ENCODE peak calls at places on chromosomes 7 and 10, in ten cellular contexts. One of them, this sample, is unnamed.

GRCh38 chr10:119159332-119159731 is 6.2 kb downstream of the SFXN4 start:
- DNase-seq in activated T-cell treated with anti-CD3 and anti-CD28 coated beads, Interleukin-2, amount 50 U/mL, for 24 hours: no peak
- DNase-seq in fibroblast of mammary gland: no peak
- DNase-seq in CD4-positive, alpha-beta T cell: no peak
- DNase-seq in LoVo: no peak
- DNase-seq in kidney tubule cell: no peak
- DNase-seq in iris pigment epithelial cell: no peak
- DNase-seq in frontal cortex: no peak
- DNase-seq in HT-29: no peak
- DNase-seq in prostate gland: no peak
- DNase-seq in this sample: no peak

GRCh38 chr7:138064856-138065357 is 11.4 kb upstream of the AKR1D1 start:
- DNase-seq in activated T-cell treated with anti-CD3 and anti-CD28 coated beads, Interleukin-2, amount 50 U/mL, for 24 hours: no peak
- DNase-seq in fibroblast of mammary gland: peak
- DNase-seq in CD4-positive, alpha-beta T cell: no peak
- DNase-seq in LoVo: no peak
- DNase-seq in kidney tubule cell: peak
- DNase-seq in iris pigment epithelial cell: peak
- DNase-seq in frontal cortex: no peak
- DNase-seq in HT-29: no peak
- DNase-seq in prostate gland: no peak
- DNase-seq in this sample: no peak

GRCh38 chr7:30844916-30845315 is 66.7 kb upstream of the AQP1 start:
- DNase-seq in activated T-cell treated with anti-CD3 and anti-CD28 coated beads, Interleukin-2, amount 50 U/mL, for 24 hours: no peak
- DNase-seq in fibroblast of mammary gland: no peak
- DNase-seq in CD4-positive, alpha-beta T cell: no peak
- DNase-seq in LoVo: no peak
- DNase-seq in kidney tubule cell: no peak
- DNase-seq in iris pigment epithelial cell: no peak
- DNase-seq in frontal cortex: no peak
- DNase-seq in HT-29: no peak
- DNase-seq in prostate gland: no peak
- DNase-seq in this sample: no peak

GRCh38 chr10:87658858-87659555 is 671 bp upstream of the PAPSS2 start:
- DNase-seq in activated T-cell treated with anti-CD3 and anti-CD28 coated beads, Interleukin-2, amount 50 U/mL, for 24 hours: peak
- DNase-seq in fibroblast of mammary gland: no peak
- DNase-seq in CD4-positive, alpha-beta T cell: no peak
- DNase-seq in LoVo: no peak
- DNase-seq in kidney tubule cell: no peak
- DNase-seq in iris pigment epithelial cell: no peak
- DNase-seq in frontal cortex: no peak
- DNase-seq in HT-29: peak
- DNase-seq in prostate gland: no peak
- DNase-seq in this sample: no peak

GRCh38 chr7:50657341-50657873 is 92.2 kb upstream of the DDC start:
- DNase-seq in activated T-cell treated with anti-CD3 and anti-CD28 coated beads, Interleukin-2, amount 50 U/mL, for 24 hours: peak
- DNase-seq in fibroblast of mammary gland: peak
- DNase-seq in CD4-positive, alpha-beta T cell: no peak
- DNase-seq in LoVo: no peak
- DNase-seq in kidney tubule cell: no peak
- DNase-seq in iris pigment epithelial cell: peak
- DNase-seq in frontal cortex: peak
- DNase-seq in HT-29: no peak
- DNase-seq in prostate gland: peak
- DNase-seq in this sample: no peak

GRCh38 chr7:27170936-27171635 is 3.0 kb downstream of the HOXA10 start:
- DNase-seq in activated T-cell treated with anti-CD3 and anti-CD28 coated beads, Interleukin-2, amount 50 U/mL, for 24 hours: peak
- DNase-seq in fibroblast of mammary gland: peak
- DNase-seq in CD4-positive, alpha-beta T cell: peak
- DNase-seq in LoVo: no peak
- DNase-seq in kidney tubule cell: peak
- DNase-seq in iris pigment epithelial cell: no peak
- DNase-seq in frontal cortex: no peak
- DNase-seq in HT-29: peak
- DNase-seq in prostate gland: no peak
- DNase-seq in this sample: no peak

GRCh38 chr7:158782638-158783490 is 46.4 kb downstream of the ESYT2 start:
- DNase-seq in activated T-cell treated with anti-CD3 and anti-CD28 coated beads, Interleukin-2, amount 50 U/mL, for 24 hours: no peak
- DNase-seq in fibroblast of mammary gland: peak
- DNase-seq in CD4-positive, alpha-beta T cell: no peak
- DNase-seq in LoVo: peak
- DNase-seq in kidney tubule cell: peak
- DNase-seq in iris pigment epithelial cell: peak
- DNase-seq in frontal cortex: no peak
- DNase-seq in HT-29: peak
- DNase-seq in prostate gland: no peak
- DNase-seq in this sample: no peak

GRCh38 chr7:92279429-92280031 is 33.8 kb downstream of the ANKIB1 start:
- DNase-seq in activated T-cell treated with anti-CD3 and anti-CD28 coated beads, Interleukin-2, amount 50 U/mL, for 24 hours: no peak
- DNase-seq in fibroblast of mammary gland: no peak
- DNase-seq in CD4-positive, alpha-beta T cell: no peak
- DNase-seq in LoVo: no peak
- DNase-seq in kidney tubule cell: no peak
- DNase-seq in iris pigment epithelial cell: no peak
- DNase-seq in frontal cortex: no peak
- DNase-seq in HT-29: no peak
- DNase-seq in prostate gland: no peak
- DNase-seq in this sample: no peak

GRCh38 chr10:101223274-101224059 is 5.8 kb downstream of the LBX1 start:
- DNase-seq in activated T-cell treated with anti-CD3 and anti-CD28 coated beads, Interleukin-2, amount 50 U/mL, for 24 hours: no peak
- DNase-seq in fibroblast of mammary gland: no peak
- DNase-seq in CD4-positive, alpha-beta T cell: no peak
- DNase-seq in LoVo: no peak
- DNase-seq in kidney tubule cell: no peak
- DNase-seq in iris pigment epithelial cell: no peak
- DNase-seq in frontal cortex: no peak
- DNase-seq in HT-29: no peak
- DNase-seq in prostate gland: no peak
- DNase-seq in this sample: no peak

GRCh38 chr7:148684289-148684688 is 14.4 kb upstream of the CUL1 start:
- DNase-seq in activated T-cell treated with anti-CD3 and anti-CD28 coated beads, Interleukin-2, amount 50 U/mL, for 24 hours: no peak
- DNase-seq in fibroblast of mammary gland: no peak
- DNase-seq in CD4-positive, alpha-beta T cell: no peak
- DNase-seq in LoVo: no peak
- DNase-seq in kidney tubule cell: no peak
- DNase-seq in iris pigment epithelial cell: no peak
- DNase-seq in frontal cortex: no peak
- DNase-seq in HT-29: no peak
- DNase-seq in prostate gland: no peak
- DNase-seq in this sample: no peak

GRCh38 chr10:8149991-8150390 is 95.5 kb downstream of the GATA3 start:
- DNase-seq in activated T-cell treated with anti-CD3 and anti-CD28 coated beads, Interleukin-2, amount 50 U/mL, for 24 hours: no peak
- DNase-seq in fibroblast of mammary gland: no peak
- DNase-seq in CD4-positive, alpha-beta T cell: no peak
- DNase-seq in LoVo: no peak
- DNase-seq in kidney tubule cell: no peak
- DNase-seq in iris pigment epithelial cell: no peak
- DNase-seq in frontal cortex: no peak
- DNase-seq in HT-29: no peak
- DNase-seq in prostate gland: no peak
- DNase-seq in this sample: no peak

GRCh38 chr10:50326757-50327701 is 75.7 kb upstream of the ASAH2 start:
- DNase-seq in activated T-cell treated with anti-CD3 and anti-CD28 coated beads, Interleukin-2, amount 50 U/mL, for 24 hours: no peak
- DNase-seq in fibroblast of mammary gland: peak
- DNase-seq in CD4-positive, alpha-beta T cell: no peak
- DNase-seq in LoVo: peak
- DNase-seq in kidney tubule cell: peak
- DNase-seq in iris pigment epithelial cell: peak
- DNase-seq in frontal cortex: no peak
- DNase-seq in HT-29: no peak
- DNase-seq in prostate gland: peak
- DNase-seq in this sample: no peak

GRCh38 chr10:97335188-97335619 is 675 bp upstream of the FRAT2 start:
- DNase-seq in activated T-cell treated with anti-CD3 and anti-CD28 coated beads, Interleukin-2, amount 50 U/mL, for 24 hours: no peak
- DNase-seq in fibroblast of mammary gland: no peak
- DNase-seq in CD4-positive, alpha-beta T cell: no peak
- DNase-seq in LoVo: no peak
- DNase-seq in kidney tubule cell: no peak
- DNase-seq in iris pigment epithelial cell: no peak
- DNase-seq in frontal cortex: no peak
- DNase-seq in HT-29: no peak
- DNase-seq in prostate gland: no peak
- DNase-seq in this sample: no peak

GRCh38 chr10:71250842-71251241 is 38.5 kb downstream of the UNC5B start:
- DNase-seq in activated T-cell treated with anti-CD3 and anti-CD28 coated beads, Interleukin-2, amount 50 U/mL, for 24 hours: no peak
- DNase-seq in fibroblast of mammary gland: peak
- DNase-seq in CD4-positive, alpha-beta T cell: no peak
- DNase-seq in LoVo: no peak
- DNase-seq in kidney tubule cell: no peak
- DNase-seq in iris pigment epithelial cell: no peak
- DNase-seq in frontal cortex: no peak
- DNase-seq in HT-29: no peak
- DNase-seq in prostate gland: no peak
- DNase-seq in this sample: no peak

GRCh38 chr7:2477447-2478386 is 1.5 kb upstream of the GRIFIN start:
- DNase-seq in activated T-cell treated with anti-CD3 and anti-CD28 coated beads, Interleukin-2, amount 50 U/mL, for 24 hours: peak
- DNase-seq in fibroblast of mammary gland: peak
- DNase-seq in CD4-positive, alpha-beta T cell: peak
- DNase-seq in LoVo: no peak
- DNase-seq in kidney tubule cell: peak
- DNase-seq in iris pigment epithelial cell: peak
- DNase-seq in frontal cortex: peak
- DNase-seq in HT-29: peak
- DNase-seq in prostate gland: peak
- DNase-seq in this sample: peak

GRCh38 chr10:22629843-22630228 is 84.5 kb downstream of the PIP4K2A start:
- DNase-seq in activated T-cell treated with anti-CD3 and anti-CD28 coated beads, Interleukin-2, amount 50 U/mL, for 24 hours: no peak
- DNase-seq in fibroblast of mammary gland: no peak
- DNase-seq in CD4-positive, alpha-beta T cell: no peak
- DNase-seq in LoVo: no peak
- DNase-seq in kidney tubule cell: no peak
- DNase-seq in iris pigment epithelial cell: no peak
- DNase-seq in frontal cortex: no peak
- DNase-seq in HT-29: no peak
- DNase-seq in prostate gland: no peak
- DNase-seq in this sample: no peak

GRCh38 chr7:90401989-90402388 is 1.3 kb upstream of the CLDN12 start:
- DNase-seq in activated T-cell treated with anti-CD3 and anti-CD28 coated beads, Interleukin-2, amount 50 U/mL, for 24 hours: no peak
- DNase-seq in fibroblast of mammary gland: peak
- DNase-seq in CD4-positive, alpha-beta T cell: no peak
- DNase-seq in LoVo: no peak
- DNase-seq in kidney tubule cell: no peak
- DNase-seq in iris pigment epithelial cell: peak
- DNase-seq in frontal cortex: no peak
- DNase-seq in HT-29: peak
- DNase-seq in prostate gland: no peak
- DNase-seq in this sample: no peak

GRCh38 chr10:98270786-98271185 is 2.8 kb upstream of the LOXL4 start:
- DNase-seq in activated T-cell treated with anti-CD3 and anti-CD28 coated beads, Interleukin-2, amount 50 U/mL, for 24 hours: no peak
- DNase-seq in fibroblast of mammary gland: no peak
- DNase-seq in CD4-positive, alpha-beta T cell: no peak
- DNase-seq in LoVo: no peak
- DNase-seq in kidney tubule cell: no peak
- DNase-seq in iris pigment epithelial cell: no peak
- DNase-seq in frontal cortex: no peak
- DNase-seq in HT-29: no peak
- DNase-seq in prostate gland: no peak
- DNase-seq in this sample: no peak

GRCh38 chr7:107994366-107994765 is 8.6 kb downstream of the LAMB1 start:
- DNase-seq in activated T-cell treated with anti-CD3 and anti-CD28 coated beads, Interleukin-2, amount 50 U/mL, for 24 hours: no peak
- DNase-seq in fibroblast of mammary gland: peak
- DNase-seq in CD4-positive, alpha-beta T cell: no peak
- DNase-seq in LoVo: no peak
- DNase-seq in kidney tubule cell: no peak
- DNase-seq in iris pigment epithelial cell: no peak
- DNase-seq in frontal cortex: no peak
- DNase-seq in HT-29: no peak
- DNase-seq in prostate gland: no peak
- DNase-seq in this sample: no peak

GRCh38 chr10:29239569-29240472 is 49.0 kb upstream of the LYZL1 start:
- DNase-seq in activated T-cell treated with anti-CD3 and anti-CD28 coated beads, Interleukin-2, amount 50 U/mL, for 24 hours: no peak
- DNase-seq in fibroblast of mammary gland: peak
- DNase-seq in CD4-positive, alpha-beta T cell: no peak
- DNase-seq in LoVo: peak
- DNase-seq in kidney tubule cell: peak
- DNase-seq in iris pigment epithelial cell: peak
- DNase-seq in frontal cortex: no peak
- DNase-seq in HT-29: peak
- DNase-seq in prostate gland: no peak
- DNase-seq in this sample: peak

GRCh38 chr10:128386231-128386630 is 260.0 kb upstream of the MKI67 start:
- DNase-seq in activated T-cell treated with anti-CD3 and anti-CD28 coated beads, Interleukin-2, amount 50 U/mL, for 24 hours: no peak
- DNase-seq in fibroblast of mammary gland: no peak
- DNase-seq in CD4-positive, alpha-beta T cell: no peak
- DNase-seq in LoVo: no peak
- DNase-seq in kidney tubule cell: no peak
- DNase-seq in iris pigment epithelial cell: no peak
- DNase-seq in frontal cortex: no peak
- DNase-seq in HT-29: no peak
- DNase-seq in prostate gland: no peak
- DNase-seq in this sample: no peak